ENCODE peak calls at places on chromosomes 13 and 19, in six cellular contexts. One of them, this sample, is unnamed.

GRCh38 chr13:59000770-59001169 is 1163.0 kb downstream of the DIAPH3 start:
- DNase-seq in bronchial epithelial cell: no peak
- DNase-seq in fibroblast of mammary gland: no peak
- DNase-seq in brain microvascular endothelial cell: peak
- DNase-seq in colonic mucosa: no peak
- DNase-seq in foreskin fibroblast: no peak
- DNase-seq in this sample: no peak

GRCh38 chr13:100508996-100509395 is 79.6 kb downstream of the GGACT start:
- DNase-seq in bronchial epithelial cell: no peak
- DNase-seq in fibroblast of mammary gland: no peak
- DNase-seq in brain microvascular endothelial cell: no peak
- DNase-seq in colonic mucosa: no peak
- DNase-seq in foreskin fibroblast: no peak
- DNase-seq in this sample: no peak

GRCh38 chr19:52665047-52665446 is 26.9 kb upstream of the ZNF83 start:
- DNase-seq in bronchial epithelial cell: no peak
- DNase-seq in fibroblast of mammary gland: no peak
- DNase-seq in brain microvascular endothelial cell: no peak
- DNase-seq in colonic mucosa: no peak
- DNase-seq in foreskin fibroblast: no peak
- DNase-seq in this sample: no peak

GRCh38 chr13:98650376-98651107 is 73.6 kb upstream of the STK24 start:
- DNase-seq in bronchial epithelial cell: peak
- DNase-seq in fibroblast of mammary gland: no peak
- DNase-seq in brain microvascular endothelial cell: no peak
- DNase-seq in colonic mucosa: peak
- DNase-seq in foreskin fibroblast: no peak
- DNase-seq in this sample: no peak

GRCh38 chr13:74443623-74444022 is 309.4 kb upstream of the KLF12 start:
- DNase-seq in bronchial epithelial cell: peak
- DNase-seq in fibroblast of mammary gland: peak
- DNase-seq in brain microvascular endothelial cell: peak
- DNase-seq in colonic mucosa: no peak
- DNase-seq in foreskin fibroblast: peak
- DNase-seq in this sample: peak

GRCh38 chr19:35717665-35718344 is at the start of gene KMT2B:
- DNase-seq in bronchial epithelial cell: no peak
- DNase-seq in fibroblast of mammary gland: no peak
- DNase-seq in brain microvascular endothelial cell: no peak
- DNase-seq in colonic mucosa: no peak
- DNase-seq in foreskin fibroblast: no peak
- DNase-seq in this sample: peak

GRCh38 chr13:111515648-111516047 is 195.2 kb downstream of the TEX29 start:
- DNase-seq in bronchial epithelial cell: no peak
- DNase-seq in fibroblast of mammary gland: no peak
- DNase-seq in brain microvascular endothelial cell: no peak
- DNase-seq in colonic mucosa: no peak
- DNase-seq in foreskin fibroblast: no peak
- DNase-seq in this sample: no peak

GRCh38 chr19:10295305-10295846 is 5.6 kb downstream of the ICAM5 start:
- DNase-seq in bronchial epithelial cell: no peak
- DNase-seq in fibroblast of mammary gland: no peak
- DNase-seq in brain microvascular endothelial cell: no peak
- DNase-seq in colonic mucosa: peak
- DNase-seq in foreskin fibroblast: no peak
- DNase-seq in this sample: no peak

GRCh38 chr19:40600086-40600917 is 867 bp upstream of the LTBP4 start:
- DNase-seq in bronchial epithelial cell: no peak
- DNase-seq in fibroblast of mammary gland: no peak
- DNase-seq in brain microvascular endothelial cell: no peak
- DNase-seq in colonic mucosa: no peak
- DNase-seq in foreskin fibroblast: no peak
- DNase-seq in this sample: no peak

GRCh38 chr13:84994582-84994981 is 804.6 kb downstream of the SLITRK6 start:
- DNase-seq in bronchial epithelial cell: peak
- DNase-seq in fibroblast of mammary gland: no peak
- DNase-seq in brain microvascular endothelial cell: no peak
- DNase-seq in colonic mucosa: no peak
- DNase-seq in foreskin fibroblast: no peak
- DNase-seq in this sample: no peak

GRCh38 chr19:35142531-35143230 is 374 bp upstream of the FXYD7 start:
- DNase-seq in bronchial epithelial cell: no peak
- DNase-seq in fibroblast of mammary gland: no peak
- DNase-seq in brain microvascular endothelial cell: no peak
- DNase-seq in colonic mucosa: peak
- DNase-seq in foreskin fibroblast: no peak
- DNase-seq in this sample: no peak

GRCh38 chr13:114080739-114081561 is 51.5 kb downstream of the RASA3 start:
- DNase-seq in bronchial epithelial cell: no peak
- DNase-seq in fibroblast of mammary gland: no peak
- DNase-seq in brain microvascular endothelial cell: no peak
- DNase-seq in colonic mucosa: no peak
- DNase-seq in foreskin fibroblast: no peak
- DNase-seq in this sample: no peak

GRCh38 chr19:15373644-15374043 is 5.9 kb downstream of the AKAP8 start:
- DNase-seq in bronchial epithelial cell: no peak
- DNase-seq in fibroblast of mammary gland: no peak
- DNase-seq in brain microvascular endothelial cell: no peak
- DNase-seq in colonic mucosa: no peak
- DNase-seq in foreskin fibroblast: no peak
- DNase-seq in this sample: no peak

GRCh38 chr13:24299488-24300114 is 9.8 kb upstream of the C1QTNF9 start:
- DNase-seq in bronchial epithelial cell: no peak
- DNase-seq in fibroblast of mammary gland: no peak
- DNase-seq in brain microvascular endothelial cell: no peak
- DNase-seq in colonic mucosa: no peak
- DNase-seq in foreskin fibroblast: no peak
- DNase-seq in this sample: no peak

GRCh38 chr13:102698649-102698980 is 3.8 kb upstream of the METTL21C start:
- DNase-seq in bronchial epithelial cell: no peak
- DNase-seq in fibroblast of mammary gland: no peak
- DNase-seq in brain microvascular endothelial cell: no peak
- DNase-seq in colonic mucosa: no peak
- DNase-seq in foreskin fibroblast: no peak
- DNase-seq in this sample: no peak

GRCh38 chr19:40147338-40147692 is 43.9 kb upstream of the MAP3K10 start:
- DNase-seq in bronchial epithelial cell: no peak
- DNase-seq in fibroblast of mammary gland: no peak
- DNase-seq in brain microvascular endothelial cell: no peak
- DNase-seq in colonic mucosa: no peak
- DNase-seq in foreskin fibroblast: no peak
- DNase-seq in this sample: no peak

GRCh38 chr13:55999709-56000108 is 1141.0 kb upstream of the PRR20A start:
- DNase-seq in bronchial epithelial cell: no peak
- DNase-seq in fibroblast of mammary gland: no peak
- DNase-seq in brain microvascular endothelial cell: no peak
- DNase-seq in colonic mucosa: no peak
- DNase-seq in foreskin fibroblast: no peak
- DNase-seq in this sample: no peak

GRCh38 chr13:79724348-79725103 is 243.6 kb downstream of the NDFIP2 start:
- DNase-seq in bronchial epithelial cell: no peak
- DNase-seq in fibroblast of mammary gland: no peak
- DNase-seq in brain microvascular endothelial cell: no peak
- DNase-seq in colonic mucosa: peak
- DNase-seq in foreskin fibroblast: no peak
- DNase-seq in this sample: no peak

GRCh38 chr19:47657719-47658118 is 48.8 kb downstream of the BICRA start:
- DNase-seq in bronchial epithelial cell: no peak
- DNase-seq in fibroblast of mammary gland: no peak
- DNase-seq in brain microvascular endothelial cell: no peak
- DNase-seq in colonic mucosa: no peak
- DNase-seq in foreskin fibroblast: no peak
- DNase-seq in this sample: no peak
- TF ChIP-seq CTCF in bronchial epithelial cell: no peak
- TF ChIP-seq CTCF in fibroblast of mammary gland: no peak
- TF ChIP-seq CTCF in brain microvascular endothelial cell: no peak
- TF ChIP-seq CTCF in colonic mucosa: no peak
- TF ChIP-seq CTCF in foreskin fibroblast: no peak
- TF ChIP-seq CTCF in this sample: no peak

GRCh38 chr19:50202962-50203280 is 501 bp upstream of the MYH14 start:
- DNase-seq in bronchial epithelial cell: no peak
- DNase-seq in fibroblast of mammary gland: no peak
- DNase-seq in brain microvascular endothelial cell: no peak
- DNase-seq in colonic mucosa: no peak
- DNase-seq in foreskin fibroblast: no peak
- DNase-seq in this sample: no peak

GRCh38 chr19:50205681-50206138 is 2.3 kb downstream of the MYH14 start:
- DNase-seq in bronchial epithelial cell: no peak
- DNase-seq in fibroblast of mammary gland: no peak
- DNase-seq in brain microvascular endothelial cell: no peak
- DNase-seq in colonic mucosa: peak
- DNase-seq in foreskin fibroblast: no peak
- DNase-seq in this sample: no peak

GRCh38 chr19:50204811-50205675 is 1.6 kb downstream of the MYH14 start:
- DNase-seq in bronchial epithelial cell: no peak
- DNase-seq in fibroblast of mammary gland: no peak
- DNase-seq in brain microvascular endothelial cell: no peak
- DNase-seq in colonic mucosa: peak
- DNase-seq in foreskin fibroblast: no peak
- DNase-seq in this sample: no peak

GRCh38 chr19:50203281-50204080 is at the start of gene MYH14:
- DNase-seq in bronchial epithelial cell: no peak
- DNase-seq in fibroblast of mammary gland: peak
- DNase-seq in brain microvascular endothelial cell: peak
- DNase-seq in colonic mucosa: peak
- DNase-seq in foreskin fibroblast: peak
- DNase-seq in this sample: no peak

DNA sequence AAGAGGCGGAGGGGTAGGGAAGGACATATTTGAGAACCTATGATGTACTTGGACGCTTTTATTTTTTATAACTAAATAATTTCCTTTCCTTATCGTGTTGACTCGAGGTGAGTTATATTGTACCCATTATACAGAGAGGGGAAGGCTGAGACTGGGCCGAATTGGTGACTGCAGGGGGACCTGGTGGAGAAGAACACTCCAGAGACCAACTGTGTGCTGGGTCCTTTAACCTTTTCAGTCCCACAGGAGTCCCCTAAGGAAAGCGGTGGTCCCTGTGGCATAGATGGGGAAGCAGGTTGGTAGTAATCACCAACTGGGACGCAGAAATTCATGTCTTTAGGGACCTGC is 633 bp downstream of the MYH14 start:
- DNase-seq in bronchial epithelial cell: no peak
- DNase-seq in fibroblast of mammary gland: no peak
- DNase-seq in brain microvascular endothelial cell: no peak
- DNase-seq in colonic mucosa: no peak
- DNase-seq in foreskin fibroblast: no peak
- DNase-seq in this sample: no peak
- H3K4me3 ChIP-seq in bronchial epithelial cell: no peak
- H3K4me3 ChIP-seq in fibroblast of mammary gland: no peak
- H3K4me3 ChIP-seq in brain microvascular endothelial cell: no peak
- H3K4me3 ChIP-seq in colonic mucosa: peak
- H3K4me3 ChIP-seq in foreskin fibroblast: no peak
- H3K4me3 ChIP-seq in this sample: no peak

GRCh38 chr13:76223565-76223964 is 587.4 kb downstream of the LMO7 start:
- DNase-seq in bronchial epithelial cell: no peak
- DNase-seq in fibroblast of mammary gland: no peak
- DNase-seq in brain microvascular endothelial cell: no peak
- DNase-seq in colonic mucosa: no peak
- DNase-seq in foreskin fibroblast: no peak
- DNase-seq in this sample: no peak
- TF ChIP-seq CTCF in bronchial epithelial cell: no peak
- TF ChIP-seq CTCF in fibroblast of mammary gland: peak
- TF ChIP-seq CTCF in brain microvascular endothelial cell: peak
- TF ChIP-seq CTCF in colonic mucosa: no peak
- TF ChIP-seq CTCF in foreskin fibroblast: no peak
- TF ChIP-seq CTCF in this sample: no peak

GRCh38 chr19:2446390-2446789 is 10.4 kb downstream of the LMNB2 start:
- DNase-seq in bronchial epithelial cell: no peak
- DNase-seq in fibroblast of mammary gland: no peak
- DNase-seq in brain microvascular endothelial cell: no peak
- DNase-seq in colonic mucosa: no peak
- DNase-seq in foreskin fibroblast: no peak
- DNase-seq in this sample: no peak
- H3K4me3 ChIP-seq in bronchial epithelial cell: no peak
- H3K4me3 ChIP-seq in fibroblast of mammary gland: no peak
- H3K4me3 ChIP-seq in brain microvascular endothelial cell: no peak
- H3K4me3 ChIP-seq in colonic mucosa: no peak
- H3K4me3 ChIP-seq in foreskin fibroblast: no peak
- H3K4me3 ChIP-seq in this sample: no peak

DNA sequence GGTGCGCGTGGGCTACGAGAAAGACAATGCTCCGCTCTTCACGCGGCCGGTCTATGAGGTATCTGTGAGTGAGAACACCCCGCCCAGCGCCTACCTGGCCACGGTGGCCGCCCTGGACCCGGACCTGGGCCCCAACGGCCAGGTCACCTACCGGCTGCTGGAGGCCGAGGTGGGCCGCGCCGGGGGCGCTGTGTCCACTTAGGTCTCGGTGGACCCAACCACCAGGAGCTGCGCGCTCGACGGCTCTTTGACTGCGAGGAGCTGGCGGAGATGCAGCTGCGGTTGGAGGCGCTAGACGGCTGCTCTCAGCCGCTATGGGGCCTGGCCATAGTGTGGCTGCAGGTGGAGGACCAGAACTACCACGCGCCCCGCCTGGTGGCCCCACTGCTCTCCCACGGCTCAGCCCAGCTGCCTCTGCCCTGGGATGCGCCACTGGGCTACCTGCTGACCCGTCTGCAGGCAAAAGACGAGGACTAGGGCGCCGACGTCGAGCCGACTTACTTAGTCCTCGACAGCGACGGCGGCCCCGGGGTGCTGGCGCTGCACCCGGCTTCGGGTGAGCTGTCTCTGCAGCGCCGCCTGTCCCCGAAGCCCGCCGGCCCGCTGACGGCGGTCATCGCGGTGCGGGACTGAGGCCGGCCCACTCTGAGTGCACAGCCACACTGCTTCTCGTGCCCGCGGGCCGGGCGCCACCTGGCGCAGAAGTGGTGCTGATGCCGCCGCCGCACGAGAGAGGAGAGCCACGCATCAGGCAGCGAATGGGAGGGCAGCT is 173.0 kb downstream of the OLFM4 start:
- DNase-seq in bronchial epithelial cell: no peak
- DNase-seq in fibroblast of mammary gland: no peak
- DNase-seq in brain microvascular endothelial cell: no peak
- DNase-seq in colonic mucosa: peak
- DNase-seq in foreskin fibroblast: no peak
- DNase-seq in this sample: no peak
- TF ChIP-seq CTCF in bronchial epithelial cell: peak
- TF ChIP-seq CTCF in fibroblast of mammary gland: no peak
- TF ChIP-seq CTCF in brain microvascular endothelial cell: no peak
- TF ChIP-seq CTCF in colonic mucosa: no peak
- TF ChIP-seq CTCF in foreskin fibroblast: no peak
- TF ChIP-seq CTCF in this sample: peak

GRCh38 chr19:45497791-45498190 is 452 bp upstream of the PPM1N start:
- DNase-seq in bronchial epithelial cell: no peak
- DNase-seq in fibroblast of mammary gland: no peak
- DNase-seq in brain microvascular endothelial cell: no peak
- DNase-seq in colonic mucosa: no peak
- DNase-seq in foreskin fibroblast: no peak
- DNase-seq in this sample: no peak

GRCh38 chr19:45501730-45502014 is 3.4 kb downstream of the PPM1N start:
- DNase-seq in bronchial epithelial cell: no peak
- DNase-seq in fibroblast of mammary gland: no peak
- DNase-seq in brain microvascular endothelial cell: no peak
- DNase-seq in colonic mucosa: no peak
- DNase-seq in foreskin fibroblast: no peak
- DNase-seq in this sample: no peak

GRCh38 chr19:45498411-45499195 is at the start of gene PPM1N:
- DNase-seq in bronchial epithelial cell: no peak
- DNase-seq in fibroblast of mammary gland: no peak
- DNase-seq in brain microvascular endothelial cell: no peak
- DNase-seq in colonic mucosa: peak
- DNase-seq in foreskin fibroblast: no peak
- DNase-seq in this sample: no peak

GRCh38 chr19:45500918-45501729 is 2.9 kb downstream of the PPM1N start:
- DNase-seq in bronchial epithelial cell: no peak
- DNase-seq in fibroblast of mammary gland: no peak
- DNase-seq in brain microvascular endothelial cell: no peak
- DNase-seq in colonic mucosa: no peak
- DNase-seq in foreskin fibroblast: no peak
- DNase-seq in this sample: no peak

GRCh38 chr19:45499196-45500180 is 1.2 kb downstream of the PPM1N start:
- DNase-seq in bronchial epithelial cell: peak
- DNase-seq in fibroblast of mammary gland: no peak
- DNase-seq in brain microvascular endothelial cell: no peak
- DNase-seq in colonic mucosa: peak
- DNase-seq in foreskin fibroblast: no peak
- DNase-seq in this sample: no peak
- H3K4me3 ChIP-seq in bronchial epithelial cell: no peak
- H3K4me3 ChIP-seq in fibroblast of mammary gland: no peak
- H3K4me3 ChIP-seq in brain microvascular endothelial cell: no peak
- H3K4me3 ChIP-seq in colonic mucosa: peak
- H3K4me3 ChIP-seq in foreskin fibroblast: no peak
- H3K4me3 ChIP-seq in this sample: no peak